ENCODE peak calls at places on chromosomes 16 and 17, in four cellular contexts. Q is GM12864, X is GM23248, E is neural progenitor cell. F is an unnamed sample.

GRCh38 chr17:14089179-14089578 is 19.9 kb downstream of the COX10 start:
- DNase-seq in E (no peak), Q (no peak), X (peak), F (no peak)

GRCh38 chr16:61148930-61149329 is 887.3 kb downstream of the CDH8 start:
- DNase-seq in Q (no peak), E (no peak), X (no peak), F (no peak)

GRCh38 chr16:24988593-24989338 is 26.4 kb downstream of the ARHGAP17 start:
- DNase-seq in X (peak), E (no peak), Q (no peak), F (no peak)

GRCh38 chr16:17803625-17804410 is 333.1 kb upstream of the XYLT1 start:
- DNase-seq in Q (no peak), E (no peak), X (peak), F (peak)

GRCh38 chr16:84583995-84584394 is 33.9 kb downstream of the COTL1 start:
- DNase-seq in Q (no peak), E (no peak), X (no peak), F (no peak)

GRCh38 chr17:79799174-79799537 is 2.3 kb upstream of the CBX8 start:
- DNase-seq in Q (no peak), X (no peak), E (peak), F (no peak)

GRCh38 chr16:29688172-29688571 is 9.2 kb downstream of the QPRT start:
- DNase-seq in E (no peak), Q (no peak), X (no peak), F (no peak)

GRCh38 chr17:7261377-7262191 is 694 bp downstream of the CLDN7 start:
- DNase-seq in E (no peak), Q (no peak), X (peak), F (no peak)

GRCh38 chr16:86517652-86518258 is 7.4 kb downstream of the FOXF1 start:
- DNase-seq in X (peak), Q (no peak), E (peak), F (no peak)

GRCh38 chr17:4947411-4948165 is 742 bp downstream of the PFN1 start:
- DNase-seq in E (peak), Q (no peak), X (peak), F (no peak)

GRCh38 chr17:10196936-10197335 is 1.5 kb downstream of the GAS7 start:
- DNase-seq in X (peak), Q (no peak), E (no peak), F (no peak)

GRCh38 chr16:60274431-60275017 is 1540.4 kb upstream of the GOT2 start:
- DNase-seq in E (no peak), X (no peak), Q (no peak), F (no peak)

GRCh38 chr17:76969598-76970172 is 101.5 kb downstream of the MGAT5B start:
- DNase-seq in Q (no peak), X (peak), E (peak), F (no peak)

GRCh38 chr17:51083976-51084375 is 36.7 kb downstream of the SPAG9 start:
- DNase-seq in Q (no peak), E (no peak), X (no peak), F (no peak)

GRCh38 chr17:66959641-66960375 is 4.7 kb upstream of the CACNG4 start:
- DNase-seq in Q (no peak), X (no peak), E (peak), F (no peak)

GRCh38 chr17:59331129-59331928 is at the start of gene YPEL2:
- DNase-seq in X (peak), E (peak), Q (peak), F (peak)

GRCh38 chr16:75947626-75948239 is 221.4 kb upstream of the CPHXL start:
- DNase-seq in E (no peak), Q (no peak), X (no peak), F (no peak)

GRCh38 chr17:69331746-69332145 is 4.8 kb upstream of the ABCA5 start:
- DNase-seq in Q (no peak), X (no peak), E (no peak), F (no peak)

GRCh38 chr17:64118452-64118979 is 11.4 kb downstream of the ERN1 start:
- DNase-seq in X (peak), E (no peak), Q (no peak), F (no peak)

DNA sequence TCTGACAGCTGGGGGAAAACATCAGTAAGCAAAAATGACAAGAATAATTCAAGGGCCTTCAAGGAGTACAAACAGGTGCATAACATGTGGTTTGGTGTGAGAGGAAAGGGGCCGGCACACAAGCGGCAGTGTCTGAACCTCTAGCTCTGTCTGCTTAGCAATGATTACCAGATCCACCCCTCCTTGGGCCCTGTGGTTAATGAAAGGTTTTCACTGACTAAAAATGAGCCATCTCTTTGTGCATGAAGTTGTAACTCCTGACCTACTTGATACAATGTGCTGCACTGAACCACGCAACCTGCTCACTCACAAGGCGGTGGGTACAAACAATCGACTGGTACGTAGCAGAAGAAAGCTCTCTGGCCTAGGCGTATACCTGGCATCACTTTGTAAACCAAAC is 15.1 kb downstream of the FAM117A start:
- DNase-seq in Q (peak), X (no peak), E (no peak), F (no peak)
- H3K4me3 ChIP-seq in Q (no peak), X (no peak), E (no peak), F (no peak)

DNA sequence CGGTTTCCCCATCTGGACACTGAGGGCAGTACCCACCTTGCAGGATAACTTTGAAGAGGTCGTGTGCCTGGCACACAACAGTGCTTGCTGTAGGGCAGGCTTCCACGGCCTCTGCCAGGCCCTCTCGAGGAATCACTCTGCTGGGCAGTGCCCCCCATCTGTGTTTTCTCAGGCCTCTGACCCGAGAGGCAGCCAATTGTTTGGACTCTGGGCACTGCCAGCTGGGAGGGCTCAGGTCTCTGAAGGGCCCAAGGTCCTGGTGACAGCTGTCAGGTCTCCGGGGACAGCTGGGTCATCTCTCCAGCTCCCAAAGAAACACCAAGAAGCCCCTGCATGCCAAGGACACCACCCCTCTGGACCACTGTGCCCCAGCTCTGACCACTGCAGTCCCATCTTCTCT is 1.0 kb upstream of the RAB26 start:
- DNase-seq in E (no peak), Q (no peak), X (no peak), F (no peak)
- H3K4me3 ChIP-seq in E (no peak), Q (no peak), X (no peak), F (no peak)

DNA sequence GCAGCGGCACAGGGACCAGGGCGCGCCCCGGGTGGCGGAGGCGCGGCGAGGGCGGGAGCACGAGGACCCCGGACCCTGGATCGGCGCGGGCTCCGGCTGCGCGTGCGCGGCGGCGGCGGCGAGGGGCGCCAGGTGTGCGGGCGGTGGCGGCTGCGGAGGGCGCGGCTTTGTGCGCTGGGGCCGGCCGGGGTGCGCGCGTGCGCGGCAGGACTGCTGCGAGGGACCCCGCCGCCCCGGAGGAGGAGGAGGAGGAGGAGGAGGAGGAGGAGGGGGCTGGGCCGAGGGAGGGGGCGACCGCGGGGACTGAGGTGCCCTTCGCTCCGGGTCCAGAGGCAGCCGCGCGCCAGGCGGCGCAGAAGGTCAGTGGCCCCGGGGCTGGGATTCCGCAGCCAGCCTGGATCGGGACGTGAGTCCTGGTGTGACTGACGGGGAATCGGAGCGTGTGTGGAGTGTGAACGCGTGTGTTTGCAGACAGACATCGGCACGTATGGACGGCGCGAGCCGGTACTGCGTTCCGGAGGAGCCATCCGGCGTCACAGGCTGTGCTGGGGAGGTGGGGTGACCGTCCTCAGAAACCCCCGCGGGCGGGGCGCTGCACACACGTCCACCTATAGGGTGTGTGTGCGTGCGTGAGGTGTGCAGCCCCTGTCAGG is 19.5 kb upstream of the RAP1GAP2 start:
- DNase-seq in E (peak), X (peak), Q (no peak), F (no peak)
- H3K4me3 ChIP-seq in E (peak), X (no peak), Q (no peak), F (no peak)

GRCh38 chr17:45016237-45016636 is 35.2 kb downstream of the DCAKD start:
- DNase-seq in E (no peak), X (no peak), Q (no peak), F (no peak)

GRCh38 chr17:45019177-45019711 is 32.2 kb downstream of the DCAKD start:
- DNase-seq in X (peak), Q (no peak), E (peak), F (no peak)

GRCh38 chr17:45016823-45017222 is 34.6 kb downstream of the DCAKD start:
- DNase-seq in X (peak), E (peak), Q (no peak), F (no peak)

GRCh38 chr17:45020354-45021138 is 30.9 kb downstream of the DCAKD start:
- DNase-seq in Q (no peak), E (peak), X (no peak), F (no peak)

GRCh38 chr17:45018514-45019176 is 32.8 kb downstream of the DCAKD start:
- DNase-seq in Q (no peak), E (peak), X (peak), F (no peak)
- H3K4me3 ChIP-seq in Q (peak), E (peak), X (peak), F (peak)

GRCh38 chr16:77344306-77344705 is 90.5 kb downstream of the ADAMTS18 start:
- DNase-seq in Q (no peak), X (no peak), E (no peak), F (no peak)
- H3K4me3 ChIP-seq in Q (no peak), X (no peak), E (no peak), F (no peak)

GRCh38 chr16:66900721-66901441 is 17.8 kb downstream of the CDH16 start:
- DNase-seq in X (no peak), Q (no peak), E (no peak), F (no peak)

GRCh38 chr16:66901626-66902025 is 17.1 kb downstream of the CDH16 start:
- DNase-seq in X (no peak), Q (no peak), E (no peak), F (no peak)

GRCh38 chr16:66899310-66899944 is 19.1 kb downstream of the PDP2 start:
- DNase-seq in E (no peak), Q (no peak), X (peak), F (no peak)

GRCh38 chr16:66898933-66899309 is 18.6 kb downstream of the PDP2 start:
- DNase-seq in Q (no peak), X (no peak), E (no peak), F (no peak)

DNA sequence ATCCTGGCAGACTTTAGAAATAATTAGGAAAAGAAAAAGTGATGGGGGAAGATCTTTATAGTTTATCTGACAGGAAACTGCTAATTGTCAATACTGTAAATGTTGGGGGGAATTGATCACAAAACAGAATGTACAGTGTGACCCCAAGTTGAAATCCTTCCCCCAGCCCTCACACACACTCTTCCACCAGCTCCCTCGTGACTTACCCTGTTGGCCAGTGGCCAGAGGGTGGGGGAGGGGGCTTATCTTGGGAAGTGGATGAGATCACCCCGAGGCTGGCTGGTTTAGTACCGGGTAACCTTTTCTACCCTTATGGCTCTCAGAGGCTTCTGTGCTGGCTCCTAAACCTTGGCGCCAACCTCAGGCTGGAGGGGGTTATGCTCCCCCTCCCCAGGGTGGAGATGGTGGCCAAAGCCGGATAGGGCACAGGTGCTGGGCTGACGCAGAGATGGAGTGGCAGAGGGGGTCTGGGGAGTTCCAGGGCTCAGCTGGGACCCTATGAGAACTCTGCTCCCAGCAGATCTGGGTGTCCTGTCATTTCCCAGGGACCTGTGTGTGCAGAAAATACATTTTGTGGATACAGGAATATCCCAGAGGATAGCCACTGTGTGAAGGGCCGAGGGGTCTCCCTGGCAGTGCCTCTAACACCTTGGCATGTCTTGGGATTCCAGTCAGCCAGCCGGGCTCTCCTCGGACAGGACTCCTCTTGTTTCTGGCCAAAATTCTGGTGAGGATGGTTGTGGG is 18.6 kb downstream of the CDH16 start:
- DNase-seq in Q (no peak), X (peak), E (peak), F (no peak)
- H3K4me3 ChIP-seq in Q (no peak), X (no peak), E (no peak), F (no peak)

GRCh38 chr16:49463529-49463928 is 89.9 kb downstream of the C16orf78 start:
- DNase-seq in Q (peak), E (peak), X (no peak), F (no peak)

GRCh38 chr16:49464093-49464492 is 90.5 kb downstream of the C16orf78 start:
- DNase-seq in E (no peak), X (no peak), Q (no peak), F (no peak)

GRCh38 chr16:49465661-49466528 is 92.3 kb downstream of the C16orf78 start:
- DNase-seq in X (no peak), E (no peak), Q (no peak), F (no peak)

GRCh38 chr16:49466529-49466831 is 92.9 kb downstream of the C16orf78 start:
- DNase-seq in E (no peak), Q (no peak), X (no peak), F (no peak)

DNA sequence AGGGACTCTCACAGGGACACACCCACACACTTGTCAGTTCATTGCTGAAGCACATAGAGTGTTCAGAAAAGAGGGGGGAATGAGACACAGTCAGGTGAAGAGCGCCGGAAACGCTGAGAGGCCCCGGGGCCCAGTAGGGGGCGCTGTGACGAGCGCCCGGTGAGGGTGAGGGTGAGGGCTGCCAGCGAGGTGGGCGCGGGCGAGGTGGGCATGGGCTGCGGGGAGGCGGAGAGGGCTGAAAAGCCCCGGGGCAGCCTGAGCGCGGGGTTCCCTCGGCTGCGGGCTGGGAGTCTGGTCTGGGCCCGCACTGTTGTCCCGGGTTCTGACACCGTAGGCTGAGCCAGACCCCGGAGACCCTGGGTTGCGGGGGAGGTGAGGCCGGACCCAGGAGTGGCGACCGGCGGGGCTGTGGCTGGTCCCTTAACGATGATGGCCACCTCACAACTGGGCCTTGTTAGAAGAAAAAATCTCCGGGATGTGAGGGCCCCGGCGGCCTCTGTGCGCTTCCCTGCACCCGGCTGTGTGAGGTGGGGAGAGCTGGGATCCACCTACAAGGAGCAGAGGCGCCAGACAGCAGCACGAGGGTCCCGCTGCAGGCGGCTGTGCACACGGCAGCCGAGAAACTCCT is 91.4 kb downstream of the C16orf78 start:
- DNase-seq in X (no peak), E (peak), Q (no peak), F (no peak)
- H3K4me3 ChIP-seq in X (no peak), E (peak), Q (no peak), F (no peak)